ENCODE peak calls at places on chromosome 20, in seven cellular contexts. J is activated T-cell treated with anti-CD3 and anti-CD28 coated beads for 48 hours; H is activated CD4-positive, alpha-beta T cell treated with anti-CD3 and anti-CD28 coated beads for 48 hours; G is NCI-H1930; T is hepatocyte; R is NCI-H2171 treated with DMSO at 0.1 percent for 48 hours; A is PC-3. Y is an unnamed sample.

GRCh38 chr20:25237610-25238318 is 10.1 kb upstream of the PYGB start:
- DNase-seq in A (peak; percentile 100), R (no peak), G (peak; percentile 44), H (peak; percentile 79), J (peak; percentile 55), T (peak; percentile 77), Y (no peak)

GRCh38 chr20:38789503-38790209 is 15.8 kb upstream of the PPP1R16B start:
- DNase-seq in J (no peak), H (no peak), R (peak; percentile 67), T (no peak), G (no peak), A (peak; percentile 65), Y (no peak)

GRCh38 chr20:52031574-52032303 is 159.8 kb downstream of the ZFP64 start:
- DNase-seq in H (no peak), J (no peak), G (no peak), A (peak; percentile 37), R (no peak), T (peak; percentile 68), Y (no peak)

GRCh38 chr20:32764000-32764960 is 2.1 kb downstream of the DNMT3B start:
- DNase-seq in A (no peak), H (no peak), G (no peak), R (no peak), T (no peak), J (no peak), Y (no peak)

GRCh38 chr20:56299362-56299761 is 50.8 kb downstream of the MC3R start:
- DNase-seq in A (no peak), G (no peak), H (no peak), R (no peak), T (no peak), J (no peak), Y (no peak)

GRCh38 chr20:37526839-37527637 is 638 bp downstream of the BLCAP start:
- DNase-seq in R (no peak), J (no peak), T (peak; percentile 50), A (peak; percentile 33), H (no peak), G (no peak), Y (no peak)

GRCh38 chr20:10524034-10524476 is 89.0 kb downstream of the SLX4IP start:
- DNase-seq in R (no peak), G (peak; percentile 64), J (no peak), H (no peak), T (peak; percentile 15), A (no peak), Y (no peak)

GRCh38 chr20:50504231-50504823 is 5.9 kb upstream of the PTPN1 start:
- DNase-seq in G (no peak), A (no peak), T (no peak), R (no peak), J (no peak), H (no peak), Y (no peak)

GRCh38 chr20:20267685-20268429 is 100.0 kb upstream of the INSM1 start:
- DNase-seq in J (no peak), A (no peak), G (no peak), H (no peak), T (no peak), R (peak; percentile 99), Y (no peak)

GRCh38 chr20:48066256-48066655 is 281.0 kb upstream of the SULF2 start:
- DNase-seq in J (no peak), A (peak; percentile 75), G (no peak), H (no peak), T (no peak), R (no peak), Y (no peak)

GRCh38 chr20:46784450-46785127 is 75.1 kb downstream of the SLC2A10 start:
- DNase-seq in H (no peak), R (no peak), J (no peak), T (no peak), A (peak; percentile 32), G (no peak), Y (no peak)

Y was measured in CD8-positive, alpha-beta T cell.